ENCODE peak calls at places on chromosomes 16 and 17, in nine cellular contexts. C is C1 segment of cervical spinal cord; D is GM23248; E is dorsolateral prefrontal cortex; I is astrocyte of the hippocampus; A is AG09309; F is ureter; O is stimulated activated naive CD4-positive, alpha-beta T cell treated with Interleukin-2 at 50 U/mL for 16 hours; R is ELR. K is an unnamed sample.

GRCh38 chr17:37792787-37793186 is 47.9 kb upstream of the HNF1B start:
- DNase-seq in C (no peak), D (peak; percentile 60), E (no peak), I (no peak), A (no peak), F (no peak), O (no peak), R (peak; percentile 81), K (no peak)

GRCh38 chr17:58335061-58335731 is 6.6 kb upstream of the TSPOAP1 start:
- DNase-seq in C (no peak), D (no peak), E (no peak), I (no peak), A (no peak), F (no peak), O (no peak), R (no peak), K (peak; percentile 2)

GRCh38 chr17:309361-309888 is 43.2 kb downstream of the RPH3AL start:
- DNase-seq in C (no peak), D (peak; percentile 62), E (no peak), I (peak; percentile 55), A (no peak), F (no peak), O (no peak), R (peak; percentile 57), K (no peak)

GRCh38 chr17:31715436-31715835 is 143.6 kb downstream of the COPRS start:
- DNase-seq in C (no peak), D (no peak), E (no peak), I (no peak), A (no peak), F (no peak), O (no peak), R (no peak), K (no peak)

GRCh38 chr17:75632428-75632827 is 806 bp upstream of the SMIM5 start:
- DNase-seq in C (no peak), D (no peak), E (no peak), I (no peak), A (no peak), F (no peak), O (no peak), R (no peak), K (no peak)

GRCh38 chr17:4329838-4330237 is 36.6 kb downstream of the UBE2G1 start:
- DNase-seq in C (no peak), D (peak; percentile 98), E (no peak), I (peak; percentile 83), A (peak; percentile 86), F (no peak), O (no peak), R (peak; percentile 99), K (no peak)

GRCh38 chr16:79687249-79687768 is 86.8 kb upstream of the MAF start:
- DNase-seq in C (no peak), D (no peak), E (no peak), I (no peak), A (no peak), F (no peak), O (no peak), R (no peak), K (no peak)

GRCh38 chr17:45575126-45575885 is 84.8 kb upstream of the PLEKHM1 start:
- DNase-seq in C (no peak), D (no peak), E (no peak), I (no peak), A (no peak), F (no peak), O (no peak), R (no peak), K (no peak)

GRCh38 chr17:7404737-7405412 is 978 bp upstream of the TMEM256 start:
- DNase-seq in C (no peak), D (peak; percentile 83), E (peak; percentile 66), I (no peak), A (no peak), F (peak; percentile 66), O (peak; percentile 69), R (peak; percentile 64), K (peak; percentile 64)

GRCh38 chr17:43442711-43443110 is 41.1 kb upstream of the DHX8 start:
- DNase-seq in C (no peak), D (peak; percentile 86), E (no peak), I (no peak), A (peak; percentile 40), F (no peak), O (no peak), R (peak; percentile 52), K (no peak)

GRCh38 chr17:68184141-68184571 is 63.7 kb upstream of the AMZ2 start:
- DNase-seq in C (no peak), D (no peak), E (no peak), I (peak; percentile 81), A (no peak), F (no peak), O (no peak), R (no peak), K (no peak)

GRCh38 chr16:8655184-8655717 is 19.2 kb upstream of the ABAT start:
- DNase-seq in C (no peak), D (peak; percentile 48), E (no peak), I (peak; percentile 40), A (no peak), F (no peak), O (peak; percentile 7), R (peak; percentile 59), K (no peak)

GRCh38 chr16:23048164-23048563 is 101.1 kb downstream of the USP31 start:
- DNase-seq in C (no peak), D (no peak), E (no peak), I (no peak), A (no peak), F (no peak), O (no peak), R (no peak), K (no peak)

GRCh38 chr17:6497496-6498221 is 53.4 kb downstream of the PIMREG start:
- DNase-seq in C (no peak), D (no peak), E (no peak), I (no peak), A (no peak), F (no peak), O (no peak), R (no peak), K (no peak)

GRCh38 chr16:46801428-46802049 is 29.4 kb downstream of the C16orf87 start:
- DNase-seq in C (no peak), D (peak; percentile 66), E (no peak), I (peak; percentile 38), A (no peak), F (no peak), O (no peak), R (peak; percentile 72), K (no peak)

GRCh38 chr16:68469728-68470460 is 21.6 kb upstream of the SMPD3 start:
- DNase-seq in C (no peak), D (no peak), E (no peak), I (no peak), A (no peak), F (no peak), O (no peak), R (no peak), K (no peak)

GRCh38 chr16:81095653-81095952 is 592 bp downstream of the GCSH start:
- DNase-seq in C (no peak), D (no peak), E (no peak), I (no peak), A (no peak), F (no peak), O (no peak), R (no peak), K (no peak)

GRCh38 chr17:7394452-7395191 is at the start of gene PLSCR3:
- DNase-seq in C (peak; percentile 85), D (peak; percentile 94), E (peak; percentile 71), I (peak; percentile 94), A (peak; percentile 35), F (peak; percentile 90), O (peak; percentile 77), R (peak; percentile 87), K (peak; percentile 93)

GRCh38 chr16:85481738-85482137 is 131.4 kb upstream of the GSE1 start:
- DNase-seq in C (no peak), D (no peak), E (no peak), I (no peak), A (no peak), F (no peak), O (no peak), R (no peak), K (no peak)

GRCh38 chr17:59244081-59244480 is 23.8 kb downstream of the GDPD1 start:
- DNase-seq in C (no peak), D (no peak), E (no peak), I (no peak), A (no peak), F (no peak), O (no peak), R (no peak), K (no peak)

GRCh38 chr17:75047398-75048098 is 523 bp downstream of the KCTD2 start:
- DNase-seq in C (no peak), D (peak; percentile 48), E (no peak), I (peak; percentile 31), A (no peak), F (peak; percentile 51), O (peak; percentile 25), R (peak; percentile 37), K (no peak)

GRCh38 chr16:51569204-51569911 is 418.3 kb upstream of the SALL1 start:
- DNase-seq in C (peak; percentile 44), D (peak; percentile 52), E (no peak), I (no peak), A (no peak), F (no peak), O (no peak), R (peak; percentile 68), K (no peak)

GRCh38 chr16:47142469-47143328 is 1.0 kb downstream of the NETO2 start:
- DNase-seq in C (no peak), D (peak; percentile 61), E (peak; percentile 23), I (no peak), A (no peak), F (no peak), O (no peak), R (peak; percentile 63), K (peak; percentile 35)

GRCh38 chr16:24971718-24972117 is 43.5 kb downstream of the ARHGAP17 start:
- DNase-seq in C (no peak), D (no peak), E (no peak), I (no peak), A (no peak), F (no peak), O (no peak), R (no peak), K (no peak)

GRCh38 chr17:81309140-81309858 is 14.2 kb upstream of the SLC38A10 start:
- DNase-seq in C (no peak), D (peak; percentile 88), E (peak; percentile 45), I (peak; percentile 68), A (no peak), F (peak; percentile 90), O (peak; percentile 5), R (peak; percentile 84), K (peak; percentile 76)

GRCh38 chr17:31919802-31920525 is 16.8 kb upstream of the SUZ12 start:
- DNase-seq in C (no peak), D (peak; percentile 75), E (no peak), I (peak; percentile 79), A (no peak), F (no peak), O (no peak), R (peak; percentile 47), K (no peak)

GRCh38 chr16:60107467-60107866 is 1373.4 kb upstream of the GOT2 start:
- DNase-seq in C (no peak), D (no peak), E (no peak), I (peak; percentile 83), A (no peak), F (no peak), O (no peak), R (peak; percentile 74), K (no peak)

GRCh38 chr17:51948128-51948527 is 210.4 kb downstream of the CA10 start:
- DNase-seq in C (no peak), D (no peak), E (no peak), I (no peak), A (no peak), F (no peak), O (no peak), R (peak; percentile 44), K (peak; percentile 27)

GRCh38 chr17:44071772-44072171 is 1.2 kb downstream of the G6PC3 start:
- DNase-seq in C (no peak), D (peak; percentile 48), E (no peak), I (peak; percentile 34), A (no peak), F (no peak), O (no peak), R (peak; percentile 44), K (no peak)

GRCh38 chr17:82020874-82021727 is 1.6 kb downstream of the CENPX start:
- DNase-seq in C (peak; percentile 35), D (peak; percentile 86), E (peak; percentile 73), I (peak; percentile 87), A (peak; percentile 42), F (peak; percentile 84), O (peak; percentile 30), R (peak; percentile 87), K (peak; percentile 70)

GRCh38 chr17:77366206-77366557 is 225.4 kb downstream of the SEC14L1 start:
- DNase-seq in C (no peak), D (peak; percentile 46), E (no peak), I (no peak), A (no peak), F (no peak), O (no peak), R (no peak), K (no peak)

K was measured in 8988T.